ENCODE peak calls at places on chromosomes 12 and 14, in six cellular contexts. O is IMR-90, I is stomach, N is A549, Z is breast epithelium, G is lung. V is an unnamed sample.

GRCh38 chr12:54253240-54253639 is 26.7 kb downstream of the CBX5 start:
- DNase-seq in O (no peak), I (no peak), N (no peak), Z (no peak), G (no peak), V (no peak)

GRCh38 chr12:131860472-131861260 is 32.5 kb downstream of the MMP17 start:
- DNase-seq in O (peak), I (peak), N (peak), Z (no peak), G (peak), V (no peak)

GRCh38 chr14:106286697-106287290 is 760.4 kb downstream of the TMEM121 start:
- DNase-seq in O (no peak), I (no peak), N (no peak), Z (no peak), G (no peak), V (no peak)

GRCh38 chr12:107565551-107565950 is 120.0 kb upstream of the PWP1 start:
- DNase-seq in O (no peak), I (no peak), N (no peak), Z (no peak), G (no peak), V (no peak)

GRCh38 chr14:51302319-51303030 is 62.4 kb downstream of the TMX1 start:
- DNase-seq in O (no peak), I (no peak), N (no peak), Z (no peak), G (no peak), V (no peak)

GRCh38 chr12:52241205-52241842 is 8.3 kb downstream of the KRT7 start:
- DNase-seq in O (peak), I (no peak), N (no peak), Z (no peak), G (no peak), V (no peak)

GRCh38 chr12:43882578-43883178 is 46.8 kb downstream of the TMEM117 start:
- DNase-seq in O (peak), I (no peak), N (peak), Z (no peak), G (no peak), V (peak)

GRCh38 chr12:131142891-131143637 is 189.4 kb downstream of the ADGRD1 start:
- DNase-seq in O (no peak), I (no peak), N (peak), Z (no peak), G (no peak), V (no peak)

GRCh38 chr12:79983492-79983891 is 48.6 kb upstream of the PPP1R12A start:
- DNase-seq in O (peak), I (no peak), N (no peak), Z (no peak), G (no peak), V (no peak)

GRCh38 chr14:63524537-63525155 is 18.5 kb downstream of the PPP2R5E start:
- DNase-seq in O (no peak), I (no peak), N (no peak), Z (no peak), G (no peak), V (no peak)

GRCh38 chr12:62683724-62684501 is 217.3 kb downstream of the MON2 start:
- DNase-seq in O (peak), I (no peak), N (no peak), Z (peak), G (peak), V (no peak)

GRCh38 chr14:67943947-67944346 is 124.4 kb downstream of the RAD51B start:
- DNase-seq in O (peak), I (peak), N (peak), Z (peak), G (peak), V (peak)

GRCh38 chr14:96627386-96627785 is 125.2 kb downstream of the PAPOLA start:
- DNase-seq in O (no peak), I (no peak), N (no peak), Z (no peak), G (no peak), V (no peak)

GRCh38 chr12:68031881-68032739 is 42.9 kb downstream of the IFNG-AS1 start:
- DNase-seq in O (no peak), I (no peak), N (no peak), Z (no peak), G (no peak), V (no peak)

GRCh38 chr12:13066459-13066858 is 22.3 kb downstream of the FAM234B start:
- DNase-seq in O (no peak), I (no peak), N (no peak), Z (no peak), G (no peak), V (no peak)

GRCh38 chr14:38868415-38869290 is 234.4 kb downstream of the SEC23A start:
- DNase-seq in O (no peak), I (no peak), N (no peak), Z (no peak), G (no peak), V (no peak)

GRCh38 chr14:103131580-103131979 is 8.3 kb downstream of the TNFAIP2 start:
- DNase-seq in O (no peak), I (no peak), N (no peak), Z (no peak), G (no peak), V (no peak)

GRCh38 chr14:45651906-45652305 is 398.9 kb upstream of the MIS18BP1 start:
- DNase-seq in O (no peak), I (no peak), N (no peak), Z (no peak), G (no peak), V (no peak)

GRCh38 chr14:63174760-63175191 is 29.5 kb upstream of the RHOJ start:
- DNase-seq in O (peak), I (no peak), N (peak), Z (no peak), G (no peak), V (no peak)

GRCh38 chr12:4271433-4272013 is 2.0 kb upstream of the CCND2 start:
- DNase-seq in O (no peak), I (no peak), N (no peak), Z (no peak), G (no peak), V (no peak)

GRCh38 chr12:4272014-4272975 is 1.3 kb upstream of the CCND2 start:
- DNase-seq in O (peak), I (peak), N (no peak), Z (peak), G (peak), V (peak)

GRCh38 chr12:4274396-4274959 is 916 bp downstream of the CCND2 start:
- DNase-seq in O (no peak), I (no peak), N (no peak), Z (no peak), G (no peak), V (peak)

GRCh38 chr12:4273651-4274395 is at the start of gene CCND2:
- DNase-seq in O (peak), I (peak), N (peak), Z (peak), G (peak), V (peak)

DNA sequence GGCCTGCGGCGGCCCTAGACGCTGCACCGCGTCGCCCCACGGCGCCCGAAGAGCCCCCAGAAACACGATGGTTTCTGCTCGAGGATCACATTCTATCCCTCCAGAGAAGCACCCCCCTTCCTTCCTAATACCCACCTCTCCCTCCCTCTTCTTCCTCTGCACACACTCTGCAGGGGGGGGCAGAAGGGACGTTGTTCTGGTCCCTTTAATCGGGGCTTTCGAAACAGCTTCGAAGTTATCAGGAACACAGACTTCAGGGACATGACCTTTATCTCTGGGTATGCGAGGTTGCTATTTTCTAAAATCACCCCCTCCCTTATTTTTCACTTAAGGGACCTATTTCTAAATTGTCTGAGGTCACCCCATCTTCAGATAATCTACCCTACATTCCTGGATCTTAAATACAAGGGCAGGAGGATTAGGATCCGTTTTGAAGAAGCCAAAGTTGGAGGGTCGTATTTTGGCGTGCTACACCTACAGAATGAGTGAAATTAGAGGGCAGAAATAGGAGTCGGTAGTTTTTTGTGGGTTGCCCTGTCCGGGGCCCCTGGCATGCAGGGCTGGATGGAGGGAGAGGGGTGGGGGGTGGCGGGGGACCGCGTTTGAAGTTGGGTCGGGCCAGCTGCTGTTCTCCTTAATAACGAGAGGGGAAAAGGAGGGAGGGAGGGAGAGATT is 449 bp upstream of the CCND2 start:
- DNase-seq in O (no peak), I (no peak), N (no peak), Z (no peak), G (no peak), V (no peak)
- H3K27ac ChIP-seq in O (no peak), I (peak), N (no peak), Z (peak), G (peak), V (peak)

DNA sequence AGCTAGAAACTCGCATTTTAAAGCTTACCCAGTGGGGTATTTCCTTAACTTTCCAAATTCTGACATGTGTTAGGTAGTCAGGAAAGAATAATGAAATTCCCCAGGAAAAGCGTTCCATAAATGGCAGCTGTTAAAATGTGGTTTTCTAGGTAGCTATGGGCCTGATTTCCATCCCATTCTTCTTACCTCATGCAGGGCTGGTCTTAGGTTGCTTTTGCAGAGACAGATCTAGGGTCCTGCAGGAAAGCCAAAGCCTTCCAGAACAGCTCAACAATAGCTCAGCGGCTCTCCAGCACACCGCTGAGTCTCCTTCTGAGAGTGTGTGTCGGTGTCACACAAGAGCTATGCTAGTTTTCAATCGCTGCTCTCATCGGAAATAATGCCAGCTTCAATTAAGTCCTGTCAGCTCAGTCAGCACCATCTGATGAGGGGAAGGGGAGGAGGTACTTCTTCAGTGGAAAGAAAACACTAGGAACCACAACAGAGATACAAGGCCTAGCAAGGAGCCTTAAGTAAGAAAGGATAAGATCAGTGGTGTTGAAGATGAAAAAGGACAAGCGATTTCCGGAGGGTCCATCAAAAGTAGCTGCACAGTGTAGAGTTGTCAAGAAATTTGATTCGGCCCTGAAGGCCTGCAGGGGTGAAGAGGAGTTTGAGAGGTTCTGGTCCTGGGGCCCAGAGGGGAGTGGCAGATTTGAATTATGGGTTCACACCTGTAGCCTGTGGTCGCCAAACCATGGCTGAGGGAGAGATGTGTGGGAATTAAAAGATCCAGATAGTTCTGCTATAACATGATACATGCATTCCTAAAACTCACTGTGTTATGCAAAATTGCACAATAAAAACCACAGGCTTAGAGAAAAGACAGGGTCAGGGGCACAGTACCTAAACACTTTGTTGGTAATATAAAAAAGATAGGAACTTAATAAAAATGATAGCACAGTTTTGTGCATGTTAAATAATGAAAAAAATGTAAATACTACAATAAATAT is 106.4 kb downstream of the TMEM30B start:
- DNase-seq in O (peak), I (no peak), N (no peak), Z (no peak), G (no peak), V (no peak)
- H3K27ac ChIP-seq in O (peak), I (no peak), N (no peak), Z (no peak), G (no peak), V (no peak)

GRCh38 chr12:66210840-66211239 is 21.8 kb downstream of the IRAK3 start:
- DNase-seq in O (no peak), I (no peak), N (no peak), Z (no peak), G (no peak), V (no peak)
- H3K27ac ChIP-seq in O (no peak), I (no peak), N (no peak), Z (no peak), G (no peak), V (no peak)

DNA sequence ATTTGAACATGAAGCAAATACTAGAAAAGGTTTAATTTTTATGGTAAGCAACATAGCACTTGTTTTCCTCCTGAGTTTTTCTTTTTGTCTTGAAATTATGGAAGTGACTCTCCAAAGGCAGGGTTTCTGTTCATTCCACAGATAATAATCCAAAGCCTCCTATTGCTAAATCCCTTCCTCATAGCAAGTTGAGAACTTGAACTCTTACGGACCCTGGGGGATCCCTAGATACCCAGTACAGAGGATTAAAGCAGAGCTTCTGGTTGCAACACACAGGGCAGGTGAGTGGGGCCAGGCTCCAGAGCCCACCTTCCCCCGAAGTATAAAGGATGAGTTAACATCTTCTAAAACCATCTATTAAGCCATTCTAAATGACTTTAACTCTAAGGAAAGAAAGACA is 294.1 kb downstream of the RMST start:
- DNase-seq in O (no peak), I (no peak), N (no peak), Z (no peak), G (no peak), V (no peak)
- H3K27ac ChIP-seq in O (no peak), I (peak), N (no peak), Z (peak), G (no peak), V (no peak)

V was measured in CD4-positive, CD25-positive, alpha-beta regulatory T cell.